ENCODE peak calls at places on chromosomes 7 and 10, in seven cellular contexts. One of them, this sample, is unnamed.

GRCh38 chr10:33132626-33133025 is 174.6 kb upstream of the ITGB1 start:
- DNase-seq in HS-5: no peak
- DNase-seq in activated naive CD4-positive, alpha-beta T cell treated with anti-CD3 and anti-CD28 coated beads, Interleukin-2, amount 50 U/mL, for 72 hours: no peak
- DNase-seq in astrocyte of the spinal cord: no peak
- DNase-seq in GM03348: no peak
- DNase-seq in HEK293T: no peak
- DNase-seq in ELF-1: peak; percentile 35
- DNase-seq in this sample: no peak

GRCh38 chr10:132363921-132364593 is 32.1 kb downstream of the LRRC27 start:
- DNase-seq in HS-5: no peak
- DNase-seq in activated naive CD4-positive, alpha-beta T cell treated with anti-CD3 and anti-CD28 coated beads, Interleukin-2, amount 50 U/mL, for 72 hours: peak; percentile 42
- DNase-seq in astrocyte of the spinal cord: peak; percentile 6
- DNase-seq in GM03348: peak; percentile 67
- DNase-seq in HEK293T: no peak
- DNase-seq in ELF-1: no peak
- DNase-seq in this sample: no peak

GRCh38 chr7:128322040-128322643 is 21.6 kb downstream of the RBM28 start:
- DNase-seq in HS-5: no peak
- DNase-seq in activated naive CD4-positive, alpha-beta T cell treated with anti-CD3 and anti-CD28 coated beads, Interleukin-2, amount 50 U/mL, for 72 hours: no peak
- DNase-seq in astrocyte of the spinal cord: peak; percentile 32
- DNase-seq in GM03348: peak; percentile 71
- DNase-seq in HEK293T: no peak
- DNase-seq in ELF-1: no peak
- DNase-seq in this sample: no peak

GRCh38 chr10:132270256-132270655 is 37.5 kb downstream of the STK32C start:
- DNase-seq in HS-5: no peak
- DNase-seq in activated naive CD4-positive, alpha-beta T cell treated with anti-CD3 and anti-CD28 coated beads, Interleukin-2, amount 50 U/mL, for 72 hours: no peak
- DNase-seq in astrocyte of the spinal cord: no peak
- DNase-seq in GM03348: no peak
- DNase-seq in HEK293T: no peak
- DNase-seq in ELF-1: no peak
- DNase-seq in this sample: no peak

GRCh38 chr7:158315881-158316280 is 271.7 kb downstream of the PTPRN2 start:
- DNase-seq in HS-5: no peak
- DNase-seq in activated naive CD4-positive, alpha-beta T cell treated with anti-CD3 and anti-CD28 coated beads, Interleukin-2, amount 50 U/mL, for 72 hours: no peak
- DNase-seq in astrocyte of the spinal cord: no peak
- DNase-seq in GM03348: no peak
- DNase-seq in HEK293T: no peak
- DNase-seq in ELF-1: no peak
- DNase-seq in this sample: no peak

GRCh38 chr7:43568529-43568928 is 14.4 kb upstream of the STK17A start:
- DNase-seq in HS-5: no peak
- DNase-seq in activated naive CD4-positive, alpha-beta T cell treated with anti-CD3 and anti-CD28 coated beads, Interleukin-2, amount 50 U/mL, for 72 hours: no peak
- DNase-seq in astrocyte of the spinal cord: peak; percentile 82
- DNase-seq in GM03348: no peak
- DNase-seq in HEK293T: no peak
- DNase-seq in ELF-1: no peak
- DNase-seq in this sample: no peak

GRCh38 chr7:67453981-67454380 is 457.3 kb downstream of the TYW1 start:
- DNase-seq in HS-5: no peak
- DNase-seq in activated naive CD4-positive, alpha-beta T cell treated with anti-CD3 and anti-CD28 coated beads, Interleukin-2, amount 50 U/mL, for 72 hours: no peak
- DNase-seq in astrocyte of the spinal cord: no peak
- DNase-seq in GM03348: no peak
- DNase-seq in HEK293T: no peak
- DNase-seq in ELF-1: no peak
- DNase-seq in this sample: no peak

GRCh38 chr10:21372651-21373410 is 152.7 kb downstream of the SKIDA1 start:
- DNase-seq in HS-5: peak; percentile 54
- DNase-seq in activated naive CD4-positive, alpha-beta T cell treated with anti-CD3 and anti-CD28 coated beads, Interleukin-2, amount 50 U/mL, for 72 hours: no peak
- DNase-seq in astrocyte of the spinal cord: peak; percentile 95
- DNase-seq in GM03348: peak; percentile 88
- DNase-seq in HEK293T: peak; percentile 43
- DNase-seq in ELF-1: peak; percentile 68
- DNase-seq in this sample: peak; percentile 48

GRCh38 chr7:27685209-27685608 is 22.5 kb upstream of the HIBADH start:
- DNase-seq in HS-5: no peak
- DNase-seq in activated naive CD4-positive, alpha-beta T cell treated with anti-CD3 and anti-CD28 coated beads, Interleukin-2, amount 50 U/mL, for 72 hours: no peak
- DNase-seq in astrocyte of the spinal cord: no peak
- DNase-seq in GM03348: no peak
- DNase-seq in HEK293T: no peak
- DNase-seq in ELF-1: no peak
- DNase-seq in this sample: no peak

GRCh38 chr7:132836746-132837145 is 245.1 kb downstream of the CHCHD3 start:
- DNase-seq in HS-5: peak; percentile 2
- DNase-seq in activated naive CD4-positive, alpha-beta T cell treated with anti-CD3 and anti-CD28 coated beads, Interleukin-2, amount 50 U/mL, for 72 hours: no peak
- DNase-seq in astrocyte of the spinal cord: peak; percentile 16
- DNase-seq in GM03348: peak; percentile 7
- DNase-seq in HEK293T: no peak
- DNase-seq in ELF-1: peak; percentile 18
- DNase-seq in this sample: no peak

GRCh38 chr7:35468606-35469005 is 214.7 kb upstream of the TBX20 start:
- DNase-seq in HS-5: no peak
- DNase-seq in activated naive CD4-positive, alpha-beta T cell treated with anti-CD3 and anti-CD28 coated beads, Interleukin-2, amount 50 U/mL, for 72 hours: no peak
- DNase-seq in astrocyte of the spinal cord: no peak
- DNase-seq in GM03348: no peak
- DNase-seq in HEK293T: no peak
- DNase-seq in ELF-1: peak; percentile 24
- DNase-seq in this sample: no peak

GRCh38 chr7:24138366-24138765 is 145.6 kb upstream of the NPY start:
- DNase-seq in HS-5: no peak
- DNase-seq in activated naive CD4-positive, alpha-beta T cell treated with anti-CD3 and anti-CD28 coated beads, Interleukin-2, amount 50 U/mL, for 72 hours: no peak
- DNase-seq in astrocyte of the spinal cord: no peak
- DNase-seq in GM03348: no peak
- DNase-seq in HEK293T: no peak
- DNase-seq in ELF-1: no peak
- DNase-seq in this sample: no peak

GRCh38 chr7:69358163-69358821 is 240.0 kb upstream of the AUTS2 start:
- DNase-seq in HS-5: no peak
- DNase-seq in activated naive CD4-positive, alpha-beta T cell treated with anti-CD3 and anti-CD28 coated beads, Interleukin-2, amount 50 U/mL, for 72 hours: no peak
- DNase-seq in astrocyte of the spinal cord: no peak
- DNase-seq in GM03348: peak; percentile 20
- DNase-seq in HEK293T: no peak
- DNase-seq in ELF-1: peak; percentile 47
- DNase-seq in this sample: no peak

GRCh38 chr7:43244232-43244631 is 131.8 kb downstream of the HECW1 start:
- DNase-seq in HS-5: no peak
- DNase-seq in activated naive CD4-positive, alpha-beta T cell treated with anti-CD3 and anti-CD28 coated beads, Interleukin-2, amount 50 U/mL, for 72 hours: no peak
- DNase-seq in astrocyte of the spinal cord: no peak
- DNase-seq in GM03348: no peak
- DNase-seq in HEK293T: no peak
- DNase-seq in ELF-1: no peak
- DNase-seq in this sample: no peak

GRCh38 chr7:154096-154835 is 38.1 kb upstream of the FAM20C start:
- DNase-seq in HS-5: no peak
- DNase-seq in activated naive CD4-positive, alpha-beta T cell treated with anti-CD3 and anti-CD28 coated beads, Interleukin-2, amount 50 U/mL, for 72 hours: no peak
- DNase-seq in astrocyte of the spinal cord: no peak
- DNase-seq in GM03348: no peak
- DNase-seq in HEK293T: no peak
- DNase-seq in ELF-1: no peak
- DNase-seq in this sample: no peak

GRCh38 chr10:96125142-96125515 is 5.0 kb upstream of the ZNF518A start:
- DNase-seq in HS-5: no peak
- DNase-seq in activated naive CD4-positive, alpha-beta T cell treated with anti-CD3 and anti-CD28 coated beads, Interleukin-2, amount 50 U/mL, for 72 hours: no peak
- DNase-seq in astrocyte of the spinal cord: no peak
- DNase-seq in GM03348: no peak
- DNase-seq in HEK293T: no peak
- DNase-seq in ELF-1: no peak
- DNase-seq in this sample: no peak

GRCh38 chr7:15424468-15424867 is 137.3 kb downstream of the AGMO start:
- DNase-seq in HS-5: no peak
- DNase-seq in activated naive CD4-positive, alpha-beta T cell treated with anti-CD3 and anti-CD28 coated beads, Interleukin-2, amount 50 U/mL, for 72 hours: no peak
- DNase-seq in astrocyte of the spinal cord: peak; percentile 39
- DNase-seq in GM03348: peak; percentile 36
- DNase-seq in HEK293T: no peak
- DNase-seq in ELF-1: no peak
- DNase-seq in this sample: no peak

GRCh38 chr7:28176174-28176573 is 4.4 kb downstream of the JAZF1 start:
- DNase-seq in HS-5: no peak
- DNase-seq in activated naive CD4-positive, alpha-beta T cell treated with anti-CD3 and anti-CD28 coated beads, Interleukin-2, amount 50 U/mL, for 72 hours: no peak
- DNase-seq in astrocyte of the spinal cord: no peak
- DNase-seq in GM03348: no peak
- DNase-seq in HEK293T: no peak
- DNase-seq in ELF-1: peak; percentile 32
- DNase-seq in this sample: no peak

GRCh38 chr7:55432937-55433784 is 68.0 kb downstream of the LANCL2 start:
- DNase-seq in HS-5: no peak
- DNase-seq in activated naive CD4-positive, alpha-beta T cell treated with anti-CD3 and anti-CD28 coated beads, Interleukin-2, amount 50 U/mL, for 72 hours: no peak
- DNase-seq in astrocyte of the spinal cord: peak; percentile 51
- DNase-seq in GM03348: peak; percentile 44
- DNase-seq in HEK293T: peak; percentile 58
- DNase-seq in ELF-1: peak; percentile 44
- DNase-seq in this sample: no peak

GRCh38 chr7:130009848-130010688 is 41.1 kb downstream of the ZC3HC1 start:
- DNase-seq in HS-5: peak; percentile 94
- DNase-seq in activated naive CD4-positive, alpha-beta T cell treated with anti-CD3 and anti-CD28 coated beads, Interleukin-2, amount 50 U/mL, for 72 hours: peak; percentile 76
- DNase-seq in astrocyte of the spinal cord: peak; percentile 82
- DNase-seq in GM03348: peak; percentile 81
- DNase-seq in HEK293T: no peak
- DNase-seq in ELF-1: peak; percentile 50
- DNase-seq in this sample: peak; percentile 79

GRCh38 chr10:103663802-103664201 is 170.3 kb downstream of the NEURL1 start:
- DNase-seq in HS-5: no peak
- DNase-seq in activated naive CD4-positive, alpha-beta T cell treated with anti-CD3 and anti-CD28 coated beads, Interleukin-2, amount 50 U/mL, for 72 hours: no peak
- DNase-seq in astrocyte of the spinal cord: no peak
- DNase-seq in GM03348: no peak
- DNase-seq in HEK293T: no peak
- DNase-seq in ELF-1: no peak
- DNase-seq in this sample: no peak

GRCh38 chr7:116216956-116217570 is 6.7 kb downstream of the TES start:
- DNase-seq in HS-5: no peak
- DNase-seq in activated naive CD4-positive, alpha-beta T cell treated with anti-CD3 and anti-CD28 coated beads, Interleukin-2, amount 50 U/mL, for 72 hours: no peak
- DNase-seq in astrocyte of the spinal cord: no peak
- DNase-seq in GM03348: no peak
- DNase-seq in HEK293T: no peak
- DNase-seq in ELF-1: no peak
- DNase-seq in this sample: no peak

GRCh38 chr10:71349401-71349800 is 30.3 kb downstream of the SLC29A3 start:
- DNase-seq in HS-5: no peak
- DNase-seq in activated naive CD4-positive, alpha-beta T cell treated with anti-CD3 and anti-CD28 coated beads, Interleukin-2, amount 50 U/mL, for 72 hours: no peak
- DNase-seq in astrocyte of the spinal cord: peak; percentile 10
- DNase-seq in GM03348: no peak
- DNase-seq in HEK293T: no peak
- DNase-seq in ELF-1: peak; percentile 75
- DNase-seq in this sample: no peak

GRCh38 chr10:93757766-93758509 is at the start of gene LGI1:
- DNase-seq in HS-5: no peak
- DNase-seq in activated naive CD4-positive, alpha-beta T cell treated with anti-CD3 and anti-CD28 coated beads, Interleukin-2, amount 50 U/mL, for 72 hours: no peak
- DNase-seq in astrocyte of the spinal cord: peak; percentile 5
- DNase-seq in GM03348: peak; percentile 21
- DNase-seq in HEK293T: peak; percentile 49
- DNase-seq in ELF-1: peak; percentile 76
- DNase-seq in this sample: no peak

GRCh38 chr7:106731637-106732036 is 70.7 kb upstream of the CCDC71L start:
- DNase-seq in HS-5: no peak
- DNase-seq in activated naive CD4-positive, alpha-beta T cell treated with anti-CD3 and anti-CD28 coated beads, Interleukin-2, amount 50 U/mL, for 72 hours: no peak
- DNase-seq in astrocyte of the spinal cord: no peak
- DNase-seq in GM03348: no peak
- DNase-seq in HEK293T: no peak
- DNase-seq in ELF-1: no peak
- DNase-seq in this sample: no peak

This sample was measured in CD14-positive monocyte.